ENCODE peak calls at places on chromosomes 11 and 22, in five cellular contexts. T, C, N, I and B are unnamed samples.

GRCh38 chr22:19769393-19769715 is 8.8 kb downstream of the TBX1 start:
- DNase-seq in T (no peak), C (no peak), N (no peak), I (no peak), B (no peak)

GRCh38 chr11:131640320-131640719 is 269.9 kb downstream of the NTM start:
- DNase-seq in T (no peak), C (no peak), N (no peak), I (no peak), B (no peak)

GRCh38 chr11:69157156-69157821 is 1.6 kb downstream of the SMIM38 start:
- DNase-seq in T (no peak), C (peak), N (peak), I (no peak), B (no peak)

GRCh38 chr22:43337946-43338345 is 5.2 kb downstream of the SCUBE1 start:
- DNase-seq in T (no peak), C (no peak), N (no peak), I (no peak), B (no peak)

GRCh38 chr11:130831506-130832385 is 84.5 kb downstream of the SNX19 start:
- DNase-seq in T (no peak), C (no peak), N (peak), I (no peak), B (no peak)

GRCh38 chr22:19746726-19747125 is 13.9 kb upstream of the TBX1 start:
- DNase-seq in T (no peak), C (no peak), N (no peak), I (no peak), B (no peak)

GRCh38 chr11:43905788-43906187 is 25.2 kb downstream of the ALKBH3 start:
- DNase-seq in T (no peak), C (no peak), N (peak), I (no peak), B (no peak)

GRCh38 chr22:29148036-29148435 is 57.7 kb upstream of the EMID1 start:
- DNase-seq in T (peak), C (no peak), N (no peak), I (no peak), B (no peak)

GRCh38 chr22:27097933-27098332 is 440.5 kb downstream of the MIAT start:
- DNase-seq in T (no peak), C (no peak), N (no peak), I (no peak), B (no peak)

GRCh38 chr11:13959001-13959400 is 3.5 kb upstream of the SPON1 start:
- DNase-seq in T (no peak), C (no peak), N (no peak), I (no peak), B (no peak)

GRCh38 chr11:45031912-45032519 is 81.3 kb upstream of the TP53I11 start:
- DNase-seq in T (no peak), C (no peak), N (no peak), I (no peak), B (no peak)

GRCh38 chr22:26492220-26492619 is 8.5 kb downstream of the SRRD start:
- DNase-seq in T (no peak), C (no peak), N (no peak), I (no peak), B (no peak)

GRCh38 chr22:21672107-21672629 is 6.4 kb downstream of the PPIL2 start:
- DNase-seq in T (no peak), C (no peak), N (no peak), I (no peak), B (no peak)

GRCh38 chr11:85955531-85955930 is 100.3 kb downstream of the CCDC83 start:
- DNase-seq in T (no peak), C (no peak), N (peak), I (no peak), B (peak)

GRCh38 chr11:36139767-36140166 is 149.5 kb downstream of the COMMD9 start:
- DNase-seq in T (no peak), C (no peak), N (peak), I (no peak), B (no peak)

GRCh38 chr22:44354288-44354687 is 41.5 kb upstream of the SHISAL1 start:
- DNase-seq in T (no peak), C (no peak), N (no peak), I (no peak), B (no peak)

GRCh38 chr22:44352378-44353062 is 39.8 kb upstream of the SHISAL1 start:
- DNase-seq in T (no peak), C (no peak), N (no peak), I (no peak), B (no peak)

GRCh38 chr22:44353063-44353440 is 40.3 kb upstream of the SHISAL1 start:
- DNase-seq in T (no peak), C (no peak), N (no peak), I (no peak), B (no peak)

GRCh38 chr22:44351037-44351436 is 38.3 kb upstream of the SHISAL1 start:
- DNase-seq in T (no peak), C (no peak), N (no peak), I (no peak), B (no peak)

DNA sequence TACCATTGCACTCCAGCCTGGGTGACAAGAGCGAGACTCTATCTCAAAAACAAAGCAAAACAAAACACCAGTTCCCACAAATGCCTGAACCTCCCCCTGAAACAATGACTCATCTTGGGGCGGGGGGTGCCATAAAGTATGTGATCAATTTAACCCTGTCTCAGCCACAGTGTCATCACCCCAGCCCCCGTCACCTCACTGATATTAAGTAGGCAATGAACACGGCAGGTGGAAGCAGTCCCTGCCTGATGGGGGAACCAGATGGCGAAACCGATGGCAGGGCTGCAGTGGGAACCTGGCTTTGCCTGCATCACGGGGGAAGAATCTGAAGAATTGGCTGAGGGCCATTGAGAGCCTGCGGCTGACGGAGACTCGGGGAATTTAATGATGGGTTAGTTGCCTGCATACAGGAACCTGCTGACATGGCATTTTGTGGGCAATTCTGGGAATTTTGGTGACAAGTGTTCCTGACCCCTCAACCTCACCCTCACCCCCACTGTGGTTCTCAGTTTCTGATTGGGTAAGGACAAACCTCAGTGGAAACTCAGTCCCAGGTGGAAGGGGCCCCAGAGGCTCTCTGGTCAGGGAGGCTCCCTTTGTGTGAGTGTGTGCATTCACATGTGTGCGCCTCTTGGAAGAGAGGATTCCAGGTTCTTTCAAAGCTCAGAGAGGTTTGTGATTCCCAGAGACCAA is 39.1 kb upstream of the SHISAL1 start:
- DNase-seq in T (peak), C (no peak), N (peak), I (peak), B (peak)
- H2BK120ac ChIP-seq in T (no peak), C (no peak), N (peak), I (no peak), B (no peak)

GRCh38 chr11:107397357-107397756 is 60.3 kb downstream of the CWF19L2 start:
- DNase-seq in T (peak), C (no peak), N (no peak), I (peak), B (no peak)
- H2BK5ac ChIP-seq in T (no peak), C (no peak), N (no peak), I (peak), B (no peak)

GRCh38 chr11:122879785-122880184 is 2.8 kb upstream of the JHY start:
- DNase-seq in T (peak), C (no peak), N (no peak), I (no peak), B (no peak)

GRCh38 chr11:122872046-122872445 is 10.5 kb upstream of the JHY start:
- DNase-seq in T (no peak), C (no peak), N (no peak), I (no peak), B (no peak)

GRCh38 chr11:122871302-122871701 is 11.3 kb upstream of the JHY start:
- DNase-seq in T (no peak), C (no peak), N (no peak), I (no peak), B (no peak)

GRCh38 chr11:122877732-122878131 is 4.8 kb upstream of the JHY start:
- DNase-seq in T (no peak), C (no peak), N (no peak), I (no peak), B (no peak)

GRCh38 chr11:122874991-122875390 is 7.6 kb upstream of the JHY start:
- DNase-seq in T (no peak), C (no peak), N (no peak), I (no peak), B (no peak)
- H2AFZ ChIP-seq in T (no peak), C (no peak), N (no peak), I (no peak), B (no peak)

DNA sequence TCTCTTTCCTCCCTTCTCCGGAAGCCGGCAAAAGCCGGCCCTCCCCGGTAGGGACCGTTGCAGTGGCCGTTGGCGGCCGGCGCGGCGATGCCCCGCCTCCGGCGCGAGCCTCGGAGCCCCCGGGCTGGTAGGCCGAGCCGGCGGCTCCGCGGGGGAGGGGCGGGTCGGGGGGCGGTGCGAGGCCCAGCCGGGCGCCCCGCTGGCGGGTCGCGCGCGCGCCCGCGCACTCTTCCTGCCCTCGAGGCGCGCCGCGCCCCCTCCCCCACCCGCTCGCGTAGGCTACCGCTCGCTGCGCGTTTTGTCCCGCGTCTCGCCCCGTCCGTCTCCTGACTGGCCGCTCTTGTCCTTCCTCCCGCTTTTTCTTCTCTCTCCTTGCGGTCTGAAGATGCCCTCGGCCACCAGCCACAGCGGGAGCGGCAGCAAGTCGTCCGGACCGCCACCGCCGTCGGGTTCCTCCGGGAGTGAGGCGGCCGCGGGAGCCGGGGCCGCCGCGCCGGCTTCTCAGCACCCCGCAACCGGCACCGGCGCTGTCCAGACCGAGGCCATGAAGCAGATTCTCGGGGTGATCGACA is 591 bp downstream of the CAPRIN1 start:
- DNase-seq in T (peak), C (peak), N (peak), I (peak), B (peak)
- H2BK120ac ChIP-seq in T (no peak), C (peak), N (no peak), I (no peak), B (peak)

DNA sequence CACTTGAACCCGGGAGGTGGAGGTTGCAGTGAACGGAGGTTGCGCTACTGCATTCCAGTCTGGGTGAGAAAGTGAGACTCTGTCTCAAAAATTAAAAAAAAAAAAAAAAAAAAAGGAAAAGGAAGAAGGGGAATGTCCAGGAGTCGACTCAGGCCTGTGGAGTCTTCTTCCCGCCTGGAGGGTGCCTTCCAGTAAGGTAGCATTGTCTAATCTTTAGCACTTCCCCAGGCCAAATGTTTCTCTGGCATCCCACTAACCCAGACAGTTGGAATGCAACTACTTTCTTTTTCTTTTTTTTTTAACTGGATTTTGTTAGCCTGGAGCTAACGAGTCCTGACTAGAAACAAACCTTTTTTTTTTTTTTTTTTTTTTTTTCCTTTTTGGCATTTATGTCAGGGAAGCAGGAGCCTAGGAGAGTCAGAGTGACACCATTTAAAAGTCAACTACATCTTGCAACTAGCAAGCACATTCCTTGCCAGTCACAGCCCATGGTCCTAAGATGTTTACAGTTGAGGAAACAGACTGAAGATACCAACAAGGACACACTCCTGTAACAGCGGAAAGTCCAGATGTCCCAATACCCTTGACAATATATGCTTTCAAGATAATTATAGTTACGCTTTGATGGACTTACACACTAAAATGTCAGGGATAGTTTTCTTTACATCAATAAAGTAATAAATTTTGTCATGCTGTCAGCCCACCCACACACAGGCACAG is 10.6 kb downstream of the PLET1 start:
- DNase-seq in T (no peak), C (no peak), N (no peak), I (no peak), B (peak)
- H2BK5ac ChIP-seq in T (no peak), C (no peak), N (no peak), I (no peak), B (no peak)

GRCh38 chr22:37335819-37336199 is 53.5 kb downstream of the CYTH4 start:
- DNase-seq in T (no peak), C (no peak), N (no peak), I (no peak), B (no peak)
- H2AFZ ChIP-seq in T (no peak), C (no peak), N (peak), I (no peak), B (no peak)

DNA sequence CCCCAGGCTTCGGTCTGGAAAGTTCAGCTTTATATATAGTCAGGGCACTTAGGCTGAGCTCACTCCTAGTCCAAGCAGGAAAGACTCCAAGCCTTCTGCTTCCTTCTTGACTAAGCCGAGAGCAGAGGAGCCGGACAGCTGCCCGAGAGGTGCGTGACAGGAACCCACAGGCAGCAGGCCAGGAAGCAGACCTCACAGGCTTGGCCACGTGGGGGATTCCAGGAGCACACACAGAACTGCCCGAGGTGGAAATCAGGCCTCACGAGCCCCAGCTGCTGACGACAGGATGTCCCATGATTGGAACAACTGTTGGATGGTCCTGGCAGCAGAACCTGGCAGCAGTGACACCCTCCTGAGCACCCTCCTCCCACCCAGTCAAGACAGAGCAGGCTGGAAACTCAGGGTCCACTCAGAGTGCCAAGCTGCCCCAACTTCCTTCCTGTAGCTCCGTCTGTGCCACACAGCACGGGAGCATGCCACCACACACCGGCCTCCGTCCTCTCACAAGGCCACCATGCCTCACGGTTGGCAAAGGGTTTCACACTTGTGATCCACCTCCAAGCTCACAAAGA is 5.4 kb downstream of the PLA2G6 start:
- DNase-seq in T (no peak), C (no peak), N (peak), I (no peak), B (peak)
- H2BK120ac ChIP-seq in T (no peak), C (peak), N (peak), I (no peak), B (peak)

GRCh38 chr22:31253949-31254348 is 38.3 kb downstream of the PIK3IP1 start:
- DNase-seq in T (peak), C (no peak), N (no peak), I (no peak), B (no peak)

GRCh38 chr22:31247726-31248125 is 35.6 kb downstream of the LIMK2 start:
- DNase-seq in T (no peak), C (no peak), N (no peak), I (no peak), B (no peak)

GRCh38 chr22:31248965-31249940 is 37.2 kb downstream of the LIMK2 start:
- DNase-seq in T (no peak), C (no peak), N (no peak), I (no peak), B (no peak)

GRCh38 chr22:31248138-31248745 is 36.1 kb downstream of the LIMK2 start:
- DNase-seq in T (peak), C (peak), N (peak), I (peak), B (peak)

GRCh38 chr22:31250740-31251330 is 38.7 kb downstream of the LIMK2 start:
- DNase-seq in T (no peak), C (no peak), N (no peak), I (no peak), B (peak)
- H2BK5ac ChIP-seq in T (no peak), C (no peak), N (no peak), I (no peak), B (no peak)

DNA sequence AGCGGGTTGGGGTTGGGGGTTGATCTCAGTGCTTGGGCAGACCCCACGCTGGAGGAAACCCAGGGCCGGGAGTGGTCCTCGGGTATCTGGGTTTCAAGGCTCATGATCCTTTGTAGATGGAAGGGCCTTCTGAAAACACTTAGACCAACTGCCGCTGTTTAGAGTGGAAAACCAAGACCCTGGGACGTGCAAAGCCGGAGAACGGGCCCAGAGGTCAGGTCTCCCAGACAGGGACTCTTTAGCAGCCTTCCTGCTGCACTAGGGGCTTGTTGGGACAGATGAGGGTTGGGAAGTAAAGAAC is 622 bp downstream of the AIP start:
- DNase-seq in T (no peak), C (no peak), N (no peak), I (no peak), B (no peak)
- H2AFZ ChIP-seq in T (no peak), C (peak), N (peak), I (no peak), B (peak)

GRCh38 chr11:76155455-76156232 is 50.7 kb downstream of the WNT11 start:
- DNase-seq in T (no peak), C (no peak), N (no peak), I (no peak), B (no peak)
- H2BK120ac ChIP-seq in T (no peak), C (no peak), N (no peak), I (no peak), B (no peak)